ENCODE peak calls at places on chromosomes 1 and 21, in ten cellular contexts. N is HEK293T; C is AG04450; U is stimulated activated CD4-positive, alpha-beta T cell treated with anti-CD3 and anti-CD28 coated beads, Interleukin-1b, Interleukin-23, amount 100 ng/mL, for 48 hours; G is left lobe of liver; V is A549; W is GM23248; Y is IMR-90; A is NCI-H1436; R is suprapubic skin. M is an unnamed sample.

GRCh38 chr1:201740609-201741231 is 88.2 kb upstream of the IPO9 start:
- DNase-seq in N (no peak), C (no peak), U (no peak), G (no peak), V (no peak), W (peak; percentile 58), Y (no peak), A (peak; percentile 25), R (no peak), M (no peak)

GRCh38 chr1:13732971-13733667 is 33.1 kb downstream of the PRDM2 start:
- DNase-seq in N (no peak), C (no peak), U (no peak), G (no peak), V (no peak), W (no peak), Y (no peak), A (no peak), R (no peak), M (no peak)

GRCh38 chr1:58726581-58726980 is 26.7 kb upstream of the MYSM1 start:
- DNase-seq in N (no peak), C (no peak), U (no peak), G (no peak), V (no peak), W (no peak), Y (no peak), A (no peak), R (no peak), M (no peak)

GRCh38 chr21:26098758-26099157 is 71.8 kb downstream of the APP start:
- DNase-seq in N (no peak), C (no peak), U (no peak), G (no peak), V (no peak), W (peak; percentile 60), Y (peak; percentile 26), A (no peak), R (no peak), M (no peak)

GRCh38 chr1:174153085-174153824 is 6.1 kb upstream of the RABGAP1L start:
- DNase-seq in N (no peak), C (no peak), U (no peak), G (no peak), V (no peak), W (peak; percentile 15), Y (peak; percentile 12), A (no peak), R (no peak), M (no peak)

GRCh38 chr1:39925727-39926342 is 24.1 kb upstream of the MYCL start:
- DNase-seq in N (no peak), C (no peak), U (no peak), G (no peak), V (no peak), W (peak; percentile 85), Y (peak; percentile 35), A (no peak), R (no peak), M (peak; percentile 38)

GRCh38 chr1:212161231-212161781 is 123.9 kb upstream of the PPP2R5A start:
- DNase-seq in N (no peak), C (peak; percentile 29), U (no peak), G (no peak), V (no peak), W (peak; percentile 87), Y (peak; percentile 87), A (no peak), R (no peak), M (peak; percentile 90)

GRCh38 chr21:44845418-44846200 is 27.7 kb upstream of the SUMO3 start:
- DNase-seq in N (peak; percentile 73), C (no peak), U (peak; percentile 59), G (no peak), V (peak; percentile 77), W (peak; percentile 80), Y (peak; percentile 24), A (peak; percentile 49), R (no peak), M (peak; percentile 69)

GRCh38 chr21:33374080-33374873 is 28.9 kb upstream of the IFNGR2 start:
- DNase-seq in N (peak; percentile 42), C (no peak), U (no peak), G (no peak), V (peak; percentile 33), W (peak; percentile 58), Y (peak; percentile 58), A (peak; percentile 13), R (peak; percentile 44), M (peak; percentile 82)

GRCh38 chr1:21149862-21150432 is 26.8 kb downstream of the EIF4G3 start:
- DNase-seq in N (no peak), C (peak; percentile 83), U (no peak), G (no peak), V (peak; percentile 41), W (peak; percentile 96), Y (peak; percentile 96), A (no peak), R (no peak), M (peak; percentile 89)

GRCh38 chr1:4396571-4396970 is 257.8 kb upstream of the AJAP1 start:
- DNase-seq in N (no peak), C (no peak), U (no peak), G (no peak), V (no peak), W (no peak), Y (no peak), A (peak; percentile 24), R (no peak), M (no peak)

GRCh38 chr1:87127131-87127530 is 201.5 kb upstream of the LMO4 start:
- DNase-seq in N (no peak), C (no peak), U (no peak), G (no peak), V (no peak), W (no peak), Y (no peak), A (no peak), R (no peak), M (no peak)

GRCh38 chr1:79323240-79324025 is 316.9 kb upstream of the ADGRL4 start:
- DNase-seq in N (no peak), C (peak; percentile 96), U (no peak), G (no peak), V (peak; percentile 21), W (peak; percentile 96), Y (peak; percentile 100), A (no peak), R (no peak), M (peak; percentile 98)

GRCh38 chr1:80566867-80567266 is 1233.9 kb upstream of the ADGRL2 start:
- DNase-seq in N (no peak), C (no peak), U (no peak), G (no peak), V (no peak), W (no peak), Y (no peak), A (no peak), R (no peak), M (no peak)

GRCh38 chr1:205945056-205945455 is 1.8 kb upstream of the SLC26A9 start:
- DNase-seq in N (no peak), C (no peak), U (no peak), G (no peak), V (no peak), W (no peak), Y (no peak), A (no peak), R (no peak), M (no peak)

GRCh38 chr1:77948841-77949424 is 29.9 kb downstream of the FUBP1 start:
- DNase-seq in N (peak; percentile 39), C (no peak), U (no peak), G (no peak), V (no peak), W (peak; percentile 70), Y (peak; percentile 42), A (peak; percentile 29), R (no peak), M (peak; percentile 64)

GRCh38 chr1:225882699-225883615 is 777 bp upstream of the TMEM63A start:
- DNase-seq in N (peak; percentile 60), C (no peak), U (peak; percentile 35), G (peak; percentile 83), V (peak; percentile 60), W (peak; percentile 77), Y (peak; percentile 23), A (no peak), R (peak; percentile 80), M (peak; percentile 61)

GRCh38 chr1:71028981-71029380 is 18.6 kb downstream of the PTGER3 start:
- DNase-seq in N (no peak), C (no peak), U (no peak), G (no peak), V (no peak), W (no peak), Y (no peak), A (no peak), R (no peak), M (no peak)

GRCh38 chr1:235908742-235909520 is 42.2 kb upstream of the LYST start:
- DNase-seq in N (no peak), C (peak; percentile 29), U (no peak), G (no peak), V (peak; percentile 67), W (peak; percentile 89), Y (peak; percentile 82), A (no peak), R (no peak), M (no peak)

GRCh38 chr1:4657920-4658585 is 3.6 kb downstream of the AJAP1 start:
- DNase-seq in N (no peak), C (no peak), U (no peak), G (no peak), V (no peak), W (no peak), Y (no peak), A (no peak), R (no peak), M (no peak)

GRCh38 chr1:198064181-198064580 is 92.6 kb upstream of the NEK7 start:
- DNase-seq in N (no peak), C (no peak), U (no peak), G (no peak), V (no peak), W (peak; percentile 65), Y (peak; percentile 16), A (no peak), R (no peak), M (no peak)

GRCh38 chr21:45382698-45383000 is 22.3 kb upstream of the COL18A1 start:
- DNase-seq in N (no peak), C (no peak), U (no peak), G (no peak), V (no peak), W (no peak), Y (no peak), A (no peak), R (peak; percentile 40), M (no peak)

GRCh38 chr1:3013371-3014038 is 7.8 kb upstream of the ACTRT2 start:
- DNase-seq in N (no peak), C (no peak), U (no peak), G (no peak), V (no peak), W (no peak), Y (no peak), A (no peak), R (no peak), M (no peak)

GRCh38 chr1:194684636-194685035 is 1498.2 kb upstream of the B3GALT2 start:
- DNase-seq in N (no peak), C (no peak), U (no peak), G (no peak), V (no peak), W (no peak), Y (peak; percentile 22), A (no peak), R (no peak), M (no peak)

GRCh38 chr1:58032621-58033073 is 513.9 kb downstream of the OMA1 start:
- DNase-seq in N (no peak), C (no peak), U (no peak), G (peak; percentile 72), V (no peak), W (no peak), Y (no peak), A (no peak), R (no peak), M (no peak)

GRCh38 chr1:12580054-12580887 is 37.7 kb downstream of the DHRS3 start:
- DNase-seq in N (no peak), C (no peak), U (no peak), G (no peak), V (no peak), W (peak; percentile 68), Y (peak; percentile 51), A (no peak), R (no peak), M (peak; percentile 64)

M was measured in cardiac muscle cell.